ENCODE peak calls at places on chromosomes 7 and 10, in four cellular contexts. One of them, this sample, is unnamed.
A peak's percentile ranks its signal among the peaks of the same experiment; 100 is the strongest.

GRCh38 chr7:20647908-20648776 is 32.7 kb downstream of the ABCB5 start:
- DNase-seq in hepatocyte: peak; percentile 51
- DNase-seq in BE2C: peak; percentile 42
- DNase-seq in mucosa of descending colon: no peak
- DNase-seq in this sample: peak; percentile 86

GRCh38 chr10:101075775-101076174 is 14.0 kb downstream of the KAZALD1 start:
- DNase-seq in hepatocyte: no peak
- DNase-seq in mucosa of descending colon: no peak
- DNase-seq in BE2C: no peak
- DNase-seq in this sample: no peak

GRCh38 chr7:106589495-106589879 is 71.5 kb downstream of the CCDC71L start:
- DNase-seq in hepatocyte: no peak
- DNase-seq in BE2C: no peak
- DNase-seq in mucosa of descending colon: no peak
- DNase-seq in this sample: no peak

GRCh38 chr10:104333037-104333727 is 5.1 kb downstream of the ITPRIP start:
- DNase-seq in mucosa of descending colon: no peak
- DNase-seq in hepatocyte: no peak
- DNase-seq in BE2C: no peak
- DNase-seq in this sample: peak; percentile 39

GRCh38 chr10:69916133-69916532 is 114.4 kb downstream of the COL13A1 start:
- DNase-seq in BE2C: no peak
- DNase-seq in mucosa of descending colon: no peak
- DNase-seq in hepatocyte: no peak
- DNase-seq in this sample: no peak

GRCh38 chr10:58385784-58386112 is 538 bp downstream of the TFAM start:
- DNase-seq in BE2C: peak; percentile 32
- DNase-seq in hepatocyte: peak; percentile 65
- DNase-seq in mucosa of descending colon: peak; percentile 62
- DNase-seq in this sample: peak; percentile 74

GRCh38 chr10:124494050-124494807 is 32.6 kb downstream of the LHPP start:
- DNase-seq in mucosa of descending colon: no peak
- DNase-seq in BE2C: no peak
- DNase-seq in hepatocyte: no peak
- DNase-seq in this sample: no peak

GRCh38 chr10:113646337-113647201 is 17.3 kb downstream of the NRAP start:
- DNase-seq in mucosa of descending colon: no peak
- DNase-seq in hepatocyte: no peak
- DNase-seq in BE2C: no peak
- DNase-seq in this sample: no peak

DNA sequence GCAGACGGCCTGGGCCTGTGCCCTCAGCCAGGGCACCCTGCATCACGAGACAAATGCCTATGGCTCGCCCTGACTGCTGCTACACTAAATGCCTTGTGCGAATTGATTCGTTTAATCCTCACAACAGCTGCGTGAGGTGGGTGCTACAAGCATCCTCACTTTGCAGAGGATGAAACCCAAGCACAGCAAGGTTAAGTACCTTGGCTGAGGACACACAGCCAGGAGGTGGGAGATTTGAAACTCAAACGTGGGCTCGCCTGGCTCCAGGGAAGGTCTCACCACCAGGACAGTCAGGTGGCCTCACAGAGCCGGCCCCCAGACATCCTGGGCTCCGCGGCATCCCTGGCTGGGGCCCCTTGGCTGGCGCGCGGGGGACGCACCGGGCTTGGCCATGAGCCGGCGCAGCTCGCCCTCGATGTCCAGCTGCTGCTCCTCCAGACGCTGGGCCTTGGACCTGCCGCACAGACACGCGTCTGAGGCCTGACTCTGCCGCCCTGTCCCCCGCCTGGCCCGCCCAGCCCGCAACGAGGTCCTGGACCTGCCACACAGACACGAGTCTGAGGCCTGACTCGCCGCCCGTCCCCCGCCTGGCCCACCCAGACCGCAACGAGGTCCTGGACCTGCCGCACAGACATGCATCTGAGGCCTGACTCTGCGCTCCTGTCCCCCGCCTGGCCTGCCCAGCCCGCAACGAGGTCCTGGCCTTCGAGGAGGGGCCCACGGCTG is 22.0 kb downstream of the MICALL2 start:
- DNase-seq in BE2C: no peak
- DNase-seq in mucosa of descending colon: no peak
- DNase-seq in hepatocyte: no peak
- DNase-seq in this sample: no peak
- H3K36me3 ChIP-seq in BE2C: no peaks in the 10 kb centered on the region
- H3K36me3 ChIP-seq in mucosa of descending colon: no peaks in the 10 kb centered on the region
- H3K36me3 ChIP-seq in hepatocyte: no peaks in the 10 kb centered on the region
- H3K36me3 ChIP-seq in this sample: no peaks in the 10 kb centered on the region

GRCh38 chr7:152140067-152140466 is 114.6 kb downstream of the GALNT11 start:
- DNase-seq in mucosa of descending colon: no peak
- DNase-seq in hepatocyte: no peak
- DNase-seq in BE2C: no peak
- DNase-seq in this sample: no peak

GRCh38 chr7:152137476-152138025 is 112.1 kb downstream of the GALNT11 start:
- DNase-seq in hepatocyte: no peak
- DNase-seq in BE2C: no peak
- DNase-seq in mucosa of descending colon: no peak
- DNase-seq in this sample: no peak

GRCh38 chr7:152132812-152133211 is 107.3 kb downstream of the GALNT11 start:
- DNase-seq in hepatocyte: no peak
- DNase-seq in BE2C: peak; percentile 28
- DNase-seq in mucosa of descending colon: no peak
- DNase-seq in this sample: no peak

GRCh38 chr7:152133804-152134203 is 108.3 kb downstream of the GALNT11 start:
- DNase-seq in hepatocyte: no peak
- DNase-seq in BE2C: no peak
- DNase-seq in mucosa of descending colon: no peak
- DNase-seq in this sample: no peak

GRCh38 chr7:152136623-152137022 is 111.1 kb downstream of the GALNT11 start:
- DNase-seq in BE2C: no peak
- DNase-seq in hepatocyte: peak; percentile 46
- DNase-seq in mucosa of descending colon: no peak
- DNase-seq in this sample: no peak
- H3K36me3 ChIP-seq in BE2C: peaks cover 63% of the 10 kb centered on the region
- H3K36me3 ChIP-seq in hepatocyte: no peaks in the 10 kb centered on the region
- H3K36me3 ChIP-seq in mucosa of descending colon: peaks cover 5% of the 10 kb centered on the region
- H3K36me3 ChIP-seq in this sample: no peaks in the 10 kb centered on the region

GRCh38 chr7:5713124-5713912 is 68.1 kb downstream of the RNF216 start:
- DNase-seq in hepatocyte: no peak
- DNase-seq in mucosa of descending colon: no peak
- DNase-seq in BE2C: no peak
- DNase-seq in this sample: no peak
- H3K36me3 ChIP-seq in hepatocyte: no peaks in the 10 kb centered on the region
- H3K36me3 ChIP-seq in mucosa of descending colon: no peaks in the 10 kb centered on the region
- H3K36me3 ChIP-seq in BE2C: peaks cover 81% of the 10 kb centered on the region
- H3K36me3 ChIP-seq in this sample: peaks cover 18% of the 10 kb centered on the region

DNA sequence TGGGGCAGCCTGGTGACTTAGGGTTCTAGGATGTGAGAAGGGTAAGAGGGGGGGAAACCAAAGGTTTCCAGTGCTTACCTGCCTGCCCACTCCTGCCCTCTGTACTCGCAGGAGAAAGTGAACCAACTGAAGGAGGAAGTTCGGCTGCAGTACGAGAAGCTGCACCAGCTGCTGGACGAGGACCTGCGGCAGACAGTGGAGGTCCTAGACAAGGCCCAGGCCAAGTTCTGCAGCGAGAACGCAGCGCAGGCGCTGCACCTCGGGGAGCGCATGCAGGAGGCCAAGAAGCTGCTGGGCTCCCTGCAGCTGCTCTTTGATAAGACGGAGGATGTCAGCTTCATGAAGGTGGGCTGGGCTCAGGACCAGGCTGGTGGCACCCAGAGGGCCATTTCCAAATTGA is 10.7 kb downstream of the TRIM8 start:
- DNase-seq in BE2C: no peak
- DNase-seq in hepatocyte: no peak
- DNase-seq in mucosa of descending colon: peak; percentile 26
- DNase-seq in this sample: no peak
- H3K36me3 ChIP-seq in BE2C: peaks cover 51% of the 10 kb centered on the region
- H3K36me3 ChIP-seq in hepatocyte: no peaks in the 10 kb centered on the region
- H3K36me3 ChIP-seq in mucosa of descending colon: no peaks in the 10 kb centered on the region
- H3K36me3 ChIP-seq in this sample: no peaks in the 10 kb centered on the region

GRCh38 chr7:144884913-144885312 is 49.1 kb upstream of the TPK1 start:
- DNase-seq in mucosa of descending colon: no peak
- DNase-seq in BE2C: no peak
- DNase-seq in hepatocyte: no peak
- DNase-seq in this sample: no peak
- H3K36me3 ChIP-seq in mucosa of descending colon: no peaks in the 10 kb centered on the region
- H3K36me3 ChIP-seq in BE2C: no peaks in the 10 kb centered on the region
- H3K36me3 ChIP-seq in hepatocyte: no peaks in the 10 kb centered on the region
- H3K36me3 ChIP-seq in this sample: no peaks in the 10 kb centered on the region

GRCh38 chr10:59698326-59698725 is 11.3 kb downstream of the SLC16A9 start:
- DNase-seq in mucosa of descending colon: no peak
- DNase-seq in BE2C: no peak
- DNase-seq in hepatocyte: no peak
- DNase-seq in this sample: no peak
- H3K36me3 ChIP-seq in mucosa of descending colon: no peaks in the 10 kb centered on the region
- H3K36me3 ChIP-seq in BE2C: no peaks in the 10 kb centered on the region
- H3K36me3 ChIP-seq in hepatocyte: no peaks in the 10 kb centered on the region
- H3K36me3 ChIP-seq in this sample: no peaks in the 10 kb centered on the region

DNA sequence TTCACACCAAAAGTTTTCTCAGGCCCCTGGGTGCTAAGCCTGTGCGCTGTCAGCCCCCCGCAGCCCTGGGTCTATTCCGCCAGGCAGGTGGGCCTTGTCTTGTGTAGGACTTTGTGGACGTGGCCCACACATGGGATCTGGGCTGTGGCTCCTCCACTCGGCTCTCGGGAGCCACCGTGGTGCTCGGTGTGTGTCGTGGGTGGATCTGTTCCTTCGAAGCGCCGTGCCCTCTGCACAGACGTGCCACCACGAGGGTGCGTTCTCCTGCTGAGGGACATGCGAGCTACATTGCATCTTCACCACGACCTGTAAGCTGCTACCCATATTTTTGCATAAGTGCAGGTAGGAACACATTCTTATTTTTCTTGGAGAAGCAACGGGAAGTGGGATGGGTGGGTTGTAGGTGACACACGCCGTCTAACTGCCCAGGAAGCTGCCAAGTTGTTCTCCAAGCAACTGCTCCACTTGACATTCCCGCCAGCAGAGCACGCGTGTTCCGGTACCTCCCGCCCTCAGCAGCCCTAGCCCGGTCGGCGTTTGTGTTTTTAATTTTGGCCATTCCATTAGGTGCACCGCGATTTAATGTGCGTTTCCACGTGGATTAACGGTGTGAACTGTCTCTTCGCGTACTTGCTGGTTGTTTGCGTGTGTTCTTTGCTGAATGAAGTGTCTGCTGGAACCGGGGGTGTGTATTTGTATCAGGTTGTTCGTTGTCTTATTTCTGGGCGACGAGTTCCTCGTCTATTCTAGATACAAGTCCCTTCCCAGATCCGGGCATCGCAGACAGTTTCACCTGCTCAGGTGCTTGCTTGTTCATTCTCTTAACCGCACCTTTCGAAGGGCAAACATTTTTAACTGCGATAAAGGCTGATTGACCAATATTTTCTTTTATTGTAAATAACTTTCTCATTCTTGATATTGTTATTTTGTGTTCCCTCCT is 47.4 kb upstream of the CFAP46 start:
- DNase-seq in mucosa of descending colon: no peak
- DNase-seq in BE2C: no peak
- DNase-seq in hepatocyte: no peak
- DNase-seq in this sample: no peak
- H3K36me3 ChIP-seq in mucosa of descending colon: no peaks in the 10 kb centered on the region
- H3K36me3 ChIP-seq in BE2C: no peaks in the 10 kb centered on the region
- H3K36me3 ChIP-seq in hepatocyte: no peaks in the 10 kb centered on the region
- H3K36me3 ChIP-seq in this sample: no peaks in the 10 kb centered on the region

GRCh38 chr7:116912269-116912909 is 40.9 kb upstream of the ST7 start:
- DNase-seq in BE2C: no peak
- DNase-seq in hepatocyte: no peak
- DNase-seq in mucosa of descending colon: no peak
- DNase-seq in this sample: no peak

GRCh38 chr7:116906391-116906790 is 44.0 kb downstream of the CAPZA2 start:
- DNase-seq in BE2C: no peak
- DNase-seq in mucosa of descending colon: no peak
- DNase-seq in hepatocyte: no peak
- DNase-seq in this sample: no peak

GRCh38 chr7:116911799-116912198 is 41.5 kb upstream of the ST7 start:
- DNase-seq in BE2C: no peak
- DNase-seq in hepatocyte: no peak
- DNase-seq in mucosa of descending colon: no peak
- DNase-seq in this sample: no peak

GRCh38 chr7:116910367-116910766 is 42.9 kb upstream of the ST7 start:
- DNase-seq in mucosa of descending colon: no peak
- DNase-seq in hepatocyte: no peak
- DNase-seq in BE2C: no peak
- DNase-seq in this sample: no peak
- H3K36me3 ChIP-seq in mucosa of descending colon: no peaks in the 10 kb centered on the region
- H3K36me3 ChIP-seq in hepatocyte: no peaks in the 10 kb centered on the region
- H3K36me3 ChIP-seq in BE2C: peaks cover 43% of the 10 kb centered on the region
- H3K36me3 ChIP-seq in this sample: peaks cover 26% of the 10 kb centered on the region

GRCh38 chr7:31443457-31443856 is 70.4 kb upstream of the ITPRID1 start:
- DNase-seq in hepatocyte: peak; percentile 73
- DNase-seq in BE2C: no peak
- DNase-seq in mucosa of descending colon: no peak
- DNase-seq in this sample: peak; percentile 90
- H3K36me3 ChIP-seq in hepatocyte: no peaks in the 10 kb centered on the region
- H3K36me3 ChIP-seq in BE2C: no peaks in the 10 kb centered on the region
- H3K36me3 ChIP-seq in mucosa of descending colon: no peaks in the 10 kb centered on the region
- H3K36me3 ChIP-seq in this sample: no peaks in the 10 kb centered on the region